ENCODE peak calls at places on chromosomes 3 and 15, in ten cellular contexts. One of them, this sample, is unnamed.
A peak's percentile ranks its signal among the peaks of the same experiment; 100 is the strongest.

GRCh38 chr15:85622432-85622831 is 172.3 kb downstream of the KLHL25 start:
- DNase-seq in CD8-positive, alpha-beta memory T cell: no peak
- DNase-seq in AG10803: peak; percentile 83
- DNase-seq in cardiac muscle cell: no peak
- DNase-seq in LoVo: no peak
- DNase-seq in activated CD8-positive, alpha-beta memory T cell treated with anti-CD3 and anti-CD28 coated beads, Interleukin-2, amount 10 ng/mL, durations not matched to agents 7 days and 5 days: no peak
- DNase-seq in COR-L47: no peak
- DNase-seq in HT1080: no peak
- DNase-seq in HTR-8/SVneo: no peak
- DNase-seq in stimulated activated CD8-positive, alpha-beta memory T cell treated with anti-CD3 and anti-CD28 coated beads, Interleukin-4, amount 100 ng/mL, for 4 hours: no peak
- DNase-seq in this sample: no peak

GRCh38 chr15:58748040-58748786 is 1.3 kb downstream of the ADAM10 start:
- DNase-seq in CD8-positive, alpha-beta memory T cell: peak; percentile 62
- DNase-seq in AG10803: no peak
- DNase-seq in cardiac muscle cell: peak; percentile 24
- DNase-seq in LoVo: no peak
- DNase-seq in activated CD8-positive, alpha-beta memory T cell treated with anti-CD3 and anti-CD28 coated beads, Interleukin-2, amount 10 ng/mL, durations not matched to agents 7 days and 5 days: peak; percentile 66
- DNase-seq in COR-L47: no peak
- DNase-seq in HT1080: no peak
- DNase-seq in HTR-8/SVneo: no peak
- DNase-seq in stimulated activated CD8-positive, alpha-beta memory T cell treated with anti-CD3 and anti-CD28 coated beads, Interleukin-4, amount 100 ng/mL, for 4 hours: no peak
- DNase-seq in this sample: no peak

GRCh38 chr15:81049835-81050234 is 49.1 kb downstream of the TLNRD1 start:
- DNase-seq in CD8-positive, alpha-beta memory T cell: no peak
- DNase-seq in AG10803: no peak
- DNase-seq in cardiac muscle cell: no peak
- DNase-seq in LoVo: no peak
- DNase-seq in activated CD8-positive, alpha-beta memory T cell treated with anti-CD3 and anti-CD28 coated beads, Interleukin-2, amount 10 ng/mL, durations not matched to agents 7 days and 5 days: no peak
- DNase-seq in COR-L47: no peak
- DNase-seq in HT1080: no peak
- DNase-seq in HTR-8/SVneo: no peak
- DNase-seq in stimulated activated CD8-positive, alpha-beta memory T cell treated with anti-CD3 and anti-CD28 coated beads, Interleukin-4, amount 100 ng/mL, for 4 hours: no peak
- DNase-seq in this sample: no peak

GRCh38 chr3:111929484-111929883 is 49.3 kb upstream of the ABHD10 start:
- DNase-seq in CD8-positive, alpha-beta memory T cell: no peak
- DNase-seq in AG10803: no peak
- DNase-seq in cardiac muscle cell: no peak
- DNase-seq in LoVo: no peak
- DNase-seq in activated CD8-positive, alpha-beta memory T cell treated with anti-CD3 and anti-CD28 coated beads, Interleukin-2, amount 10 ng/mL, durations not matched to agents 7 days and 5 days: no peak
- DNase-seq in COR-L47: no peak
- DNase-seq in HT1080: no peak
- DNase-seq in HTR-8/SVneo: no peak
- DNase-seq in stimulated activated CD8-positive, alpha-beta memory T cell treated with anti-CD3 and anti-CD28 coated beads, Interleukin-4, amount 100 ng/mL, for 4 hours: no peak
- DNase-seq in this sample: no peak

GRCh38 chr3:107315136-107315535 is 62.1 kb upstream of the CCDC54 start:
- DNase-seq in CD8-positive, alpha-beta memory T cell: no peak
- DNase-seq in AG10803: peak; percentile 9
- DNase-seq in cardiac muscle cell: no peak
- DNase-seq in LoVo: no peak
- DNase-seq in activated CD8-positive, alpha-beta memory T cell treated with anti-CD3 and anti-CD28 coated beads, Interleukin-2, amount 10 ng/mL, durations not matched to agents 7 days and 5 days: no peak
- DNase-seq in COR-L47: no peak
- DNase-seq in HT1080: peak; percentile 46
- DNase-seq in HTR-8/SVneo: no peak
- DNase-seq in stimulated activated CD8-positive, alpha-beta memory T cell treated with anti-CD3 and anti-CD28 coated beads, Interleukin-4, amount 100 ng/mL, for 4 hours: no peak
- DNase-seq in this sample: no peak

GRCh38 chr3:23992051-23992628 is 47.1 kb downstream of the NR1D2 start:
- DNase-seq in CD8-positive, alpha-beta memory T cell: no peak
- DNase-seq in AG10803: peak; percentile 76
- DNase-seq in cardiac muscle cell: no peak
- DNase-seq in LoVo: no peak
- DNase-seq in activated CD8-positive, alpha-beta memory T cell treated with anti-CD3 and anti-CD28 coated beads, Interleukin-2, amount 10 ng/mL, durations not matched to agents 7 days and 5 days: no peak
- DNase-seq in COR-L47: peak; percentile 75
- DNase-seq in HT1080: peak; percentile 63
- DNase-seq in HTR-8/SVneo: no peak
- DNase-seq in stimulated activated CD8-positive, alpha-beta memory T cell treated with anti-CD3 and anti-CD28 coated beads, Interleukin-4, amount 100 ng/mL, for 4 hours: no peak
- DNase-seq in this sample: no peak

GRCh38 chr3:10249833-10250232 is 1.6 kb downstream of the TATDN2 start:
- DNase-seq in CD8-positive, alpha-beta memory T cell: no peak
- DNase-seq in AG10803: peak; percentile 11
- DNase-seq in cardiac muscle cell: no peak
- DNase-seq in LoVo: no peak
- DNase-seq in activated CD8-positive, alpha-beta memory T cell treated with anti-CD3 and anti-CD28 coated beads, Interleukin-2, amount 10 ng/mL, durations not matched to agents 7 days and 5 days: no peak
- DNase-seq in COR-L47: no peak
- DNase-seq in HT1080: no peak
- DNase-seq in HTR-8/SVneo: no peak
- DNase-seq in stimulated activated CD8-positive, alpha-beta memory T cell treated with anti-CD3 and anti-CD28 coated beads, Interleukin-4, amount 100 ng/mL, for 4 hours: no peak
- DNase-seq in this sample: no peak

GRCh38 chr3:83842511-83842910 is 1116.3 kb upstream of the CADM2 start:
- DNase-seq in CD8-positive, alpha-beta memory T cell: no peak
- DNase-seq in AG10803: no peak
- DNase-seq in cardiac muscle cell: no peak
- DNase-seq in LoVo: no peak
- DNase-seq in activated CD8-positive, alpha-beta memory T cell treated with anti-CD3 and anti-CD28 coated beads, Interleukin-2, amount 10 ng/mL, durations not matched to agents 7 days and 5 days: no peak
- DNase-seq in COR-L47: no peak
- DNase-seq in HT1080: no peak
- DNase-seq in HTR-8/SVneo: no peak
- DNase-seq in stimulated activated CD8-positive, alpha-beta memory T cell treated with anti-CD3 and anti-CD28 coated beads, Interleukin-4, amount 100 ng/mL, for 4 hours: no peak
- DNase-seq in this sample: no peak

GRCh38 chr15:43518073-43518761 is 809 bp downstream of the MAP1A start:
- DNase-seq in CD8-positive, alpha-beta memory T cell: no peak
- DNase-seq in AG10803: peak; percentile 42
- DNase-seq in cardiac muscle cell: peak; percentile 55
- DNase-seq in LoVo: no peak
- DNase-seq in activated CD8-positive, alpha-beta memory T cell treated with anti-CD3 and anti-CD28 coated beads, Interleukin-2, amount 10 ng/mL, durations not matched to agents 7 days and 5 days: no peak
- DNase-seq in COR-L47: peak; percentile 74
- DNase-seq in HT1080: no peak
- DNase-seq in HTR-8/SVneo: no peak
- DNase-seq in stimulated activated CD8-positive, alpha-beta memory T cell treated with anti-CD3 and anti-CD28 coated beads, Interleukin-4, amount 100 ng/mL, for 4 hours: no peak
- DNase-seq in this sample: no peak

GRCh38 chr3:194322701-194323174 is 28.4 kb downstream of the CPN2 start:
- DNase-seq in CD8-positive, alpha-beta memory T cell: no peak
- DNase-seq in AG10803: peak; percentile 43
- DNase-seq in cardiac muscle cell: no peak
- DNase-seq in LoVo: peak; percentile 91
- DNase-seq in activated CD8-positive, alpha-beta memory T cell treated with anti-CD3 and anti-CD28 coated beads, Interleukin-2, amount 10 ng/mL, durations not matched to agents 7 days and 5 days: no peak
- DNase-seq in COR-L47: no peak
- DNase-seq in HT1080: peak; percentile 96
- DNase-seq in HTR-8/SVneo: peak; percentile 81
- DNase-seq in stimulated activated CD8-positive, alpha-beta memory T cell treated with anti-CD3 and anti-CD28 coated beads, Interleukin-4, amount 100 ng/mL, for 4 hours: no peak
- DNase-seq in this sample: no peak